ENCODE peak calls at places on chromosome 15, in six cellular contexts. B is IMR-90, P is H9, V is mesenchymal stem cell, J is mesendoderm, G is H1. Z is an unnamed sample.

GRCh38 chr15:36130641-36131310 is 448.6 kb upstream of the CDIN1 start:
- DNase-seq in B (no peak), J (no peak), V (no peak), P (no peak), G (no peak), Z (no peak)

GRCh38 chr15:91135201-91136130 is 35.4 kb downstream of the SV2B start:
- DNase-seq in P (no peak), J (no peak), V (no peak), B (no peak), G (no peak), Z (no peak)

GRCh38 chr15:35595656-35596055 is 49.7 kb upstream of the DPH6 start:
- DNase-seq in G (no peak), B (no peak), J (no peak), P (no peak), V (peak), Z (no peak)

GRCh38 chr15:88124199-88124598 is 132.3 kb downstream of the NTRK3 start:
- DNase-seq in G (no peak), J (peak), B (no peak), P (no peak), V (no peak), Z (no peak)

GRCh38 chr15:20356444-20357138 is 185.0 kb downstream of the GOLGA6L6 start:
- DNase-seq in P (peak), J (peak), V (peak), B (no peak), G (no peak), Z (peak)

GRCh38 chr15:38745136-38745535 is 180.5 kb upstream of the RASGRP1 start:
- DNase-seq in B (peak), G (no peak), J (no peak), P (no peak), V (peak), Z (no peak)

GRCh38 chr15:49361370-49361769 is 61.7 kb upstream of the FGF7 start:
- DNase-seq in P (no peak), B (no peak), J (no peak), G (no peak), V (no peak), Z (no peak)

GRCh38 chr15:77030928-77031375 is 36.0 kb downstream of the PSTPIP1 start:
- DNase-seq in V (no peak), B (no peak), G (no peak), P (peak), J (no peak), Z (no peak)

GRCh38 chr15:26767169-26767670 is 5.6 kb downstream of the GABRB3 start:
- DNase-seq in P (peak), V (no peak), B (no peak), G (peak), J (peak), Z (peak)

GRCh38 chr15:90035095-90035834 is 34.1 kb downstream of the ZNF710 start:
- DNase-seq in V (peak), P (no peak), B (peak), G (no peak), J (peak), Z (no peak)

GRCh38 chr15:63203451-63204090 is 14.2 kb downstream of the RAB8B start:
- DNase-seq in P (no peak), J (no peak), G (no peak), B (peak), V (no peak), Z (no peak)

GRCh38 chr15:25891108-25891507 is 28.0 kb upstream of the ATP10A start:
- DNase-seq in V (no peak), J (no peak), P (no peak), G (no peak), B (no peak), Z (no peak)

DNA sequence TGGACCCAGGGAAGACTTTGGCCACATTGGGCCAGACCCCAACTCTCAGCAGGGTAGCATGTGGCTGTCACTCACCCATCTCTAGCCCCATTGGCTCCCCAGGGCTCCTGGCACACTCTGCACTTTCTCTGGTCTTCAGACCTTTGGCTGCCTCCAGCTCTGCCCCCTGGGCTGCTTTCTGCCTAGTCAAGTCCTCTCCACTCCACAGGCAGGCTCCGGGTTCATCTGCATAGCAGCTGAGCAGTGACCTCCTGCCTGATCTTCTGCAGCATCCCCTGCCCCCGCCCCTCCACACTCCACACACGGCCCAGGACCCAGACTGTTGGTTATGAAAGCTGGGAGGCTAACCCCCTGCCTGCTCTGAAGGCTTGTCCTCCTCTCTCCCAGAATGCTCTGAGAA is 8.4 kb upstream of the C15orf39 start:
- DNase-seq in B (no peak), P (no peak), J (no peak), V (no peak), G (no peak), Z (no peak)
- H2BK15ac ChIP-seq in B (no peak), P (no peak), J (no peak), V (no peak), G (peak), Z (no peak)

DNA sequence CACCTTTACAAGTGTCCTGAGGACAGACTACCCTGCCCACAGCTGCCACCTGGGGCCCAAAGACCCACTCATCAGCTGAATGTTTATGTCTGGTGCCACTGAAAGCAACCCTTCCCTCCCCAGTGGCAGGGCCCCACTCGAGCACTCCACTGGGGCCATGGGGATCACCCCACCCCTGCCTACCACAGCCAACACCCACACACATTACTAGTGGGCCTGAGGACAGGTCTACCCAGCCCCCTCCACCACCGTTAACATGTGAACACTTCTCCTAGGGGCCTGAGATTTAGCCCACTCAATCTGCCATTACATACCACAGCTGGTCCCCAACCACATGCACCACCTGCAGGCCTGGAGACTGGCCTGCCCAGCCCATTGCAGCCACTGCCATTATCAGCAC is 52.3 kb downstream of the ADAM10 start:
- DNase-seq in G (no peak), V (no peak), P (no peak), J (no peak), B (no peak), Z (no peak)
- H3K27ac ChIP-seq in G (no peak), V (no peak), P (no peak), J (no peak), B (no peak), Z (no peak)

GRCh38 chr15:85725564-85725963 is 69.2 kb downstream of the KLHL25 start:
- DNase-seq in B (no peak), G (no peak), V (peak), P (no peak), J (no peak), Z (no peak)

GRCh38 chr15:85733415-85733814 is 61.3 kb downstream of the KLHL25 start:
- DNase-seq in B (no peak), V (no peak), G (no peak), P (no peak), J (no peak), Z (no peak)

GRCh38 chr15:85726446-85726845 is 68.3 kb downstream of the KLHL25 start:
- DNase-seq in P (no peak), V (no peak), B (no peak), G (no peak), J (no peak), Z (no peak)

GRCh38 chr15:85727068-85727467 is 67.7 kb downstream of the KLHL25 start:
- DNase-seq in V (peak), P (no peak), G (no peak), J (no peak), B (no peak), Z (no peak)

DNA sequence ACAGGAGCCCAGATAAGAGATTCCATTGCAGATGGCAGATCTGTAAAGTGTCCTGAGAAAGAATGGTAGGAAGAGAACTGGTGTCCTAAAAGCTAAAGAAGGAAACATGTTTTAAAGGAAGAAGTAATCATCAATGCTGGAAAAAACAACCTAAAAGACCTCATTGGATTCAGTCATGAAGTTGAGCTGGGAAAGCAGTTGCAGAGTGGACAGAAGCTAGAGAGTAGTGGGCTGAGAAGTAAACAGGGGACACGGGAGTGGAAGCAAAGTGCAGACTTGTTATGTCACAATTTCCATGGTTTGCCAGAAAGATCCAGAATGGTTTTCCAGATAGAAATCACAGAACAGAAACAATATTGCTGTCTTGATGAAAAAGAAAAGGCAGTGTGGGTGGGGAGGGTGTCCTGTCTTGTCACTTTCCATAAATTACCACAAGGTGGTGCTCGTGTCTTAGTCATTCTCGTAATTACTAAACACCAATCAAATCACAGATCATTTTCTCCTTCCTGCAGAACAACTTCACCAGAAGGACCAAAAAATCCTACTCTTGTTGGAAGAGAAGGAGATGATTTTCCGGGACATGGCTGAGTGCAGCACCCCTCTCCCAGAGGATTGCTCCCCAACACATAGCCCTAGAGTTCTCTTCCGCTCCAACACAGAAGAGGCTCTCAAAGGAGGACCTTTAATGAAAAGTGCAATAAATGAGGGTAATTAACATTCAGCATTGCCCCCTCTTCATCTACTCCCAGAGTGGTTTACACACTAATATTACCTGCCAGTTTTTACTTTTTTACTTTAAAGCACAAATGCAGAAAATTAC is 64.5 kb downstream of the KLHL25 start:
- DNase-seq in B (peak), P (no peak), V (peak), J (peak), G (no peak), Z (peak)
- H2BK15ac ChIP-seq in B (no peak), P (no peak), V (no peak), J (no peak), G (no peak), Z (no peak)

DNA sequence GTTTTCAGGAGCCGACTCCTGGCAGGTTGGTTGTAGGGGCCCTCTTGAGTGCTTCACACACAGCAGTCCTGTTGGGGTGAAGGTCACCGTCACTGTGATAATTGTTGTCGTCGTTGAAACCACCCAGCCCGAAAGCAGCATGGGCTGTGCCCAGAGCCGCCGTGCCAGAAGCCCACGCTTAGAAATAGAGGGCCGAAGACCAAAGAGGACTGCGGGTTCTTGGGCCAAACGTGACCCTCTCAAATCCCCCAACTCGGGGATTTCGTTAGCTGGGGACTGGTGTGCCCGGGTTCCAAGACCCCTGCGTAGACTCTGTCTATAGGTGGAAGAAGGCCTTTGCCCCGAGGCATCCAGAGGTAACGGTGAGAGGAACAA is 7.5 kb upstream of the ADAMTS17 start:
- DNase-seq in B (no peak), P (no peak), G (no peak), V (no peak), J (no peak), Z (no peak)
- H3K27ac ChIP-seq in B (no peak), P (no peak), G (no peak), V (no peak), J (no peak), Z (no peak)

GRCh38 chr15:40942865-40943264 is 10.4 kb upstream of the CHAC1 start:
- DNase-seq in B (no peak), V (no peak), P (no peak), J (no peak), G (no peak), Z (no peak)
- H2BK15ac ChIP-seq in B (peak), V (peak), P (no peak), J (no peak), G (peak), Z (no peak)

DNA sequence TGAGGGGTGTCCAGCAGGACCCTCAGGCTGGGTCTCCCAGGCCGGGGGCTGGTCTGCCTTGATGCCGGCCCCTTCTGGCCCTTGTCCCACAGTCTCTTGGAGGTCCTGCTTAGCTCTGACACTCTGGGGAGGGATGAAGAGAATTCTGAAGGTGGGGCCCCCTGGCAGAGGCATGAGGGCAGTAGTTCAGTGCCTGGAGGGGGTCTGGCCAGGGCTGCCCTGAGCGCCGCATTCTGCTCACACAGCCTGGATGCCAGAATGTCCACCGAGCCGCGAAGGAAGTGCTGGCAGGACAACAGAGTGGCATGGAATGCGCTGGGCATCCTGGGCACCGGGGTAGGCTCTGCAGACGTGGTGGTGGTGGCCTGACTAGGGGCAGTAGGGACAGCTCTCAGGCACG is 55.5 kb downstream of the SMAD6 start:
- DNase-seq in G (no peak), B (no peak), J (no peak), V (no peak), P (no peak), Z (no peak)
- H3K27ac ChIP-seq in G (no peak), B (no peak), J (no peak), V (no peak), P (no peak), Z (no peak)

GRCh38 chr15:60062826-60063225 is 58.7 kb downstream of the FOXB1 start:
- DNase-seq in P (no peak), V (no peak), B (peak), J (no peak), G (no peak), Z (no peak)
- H2BK15ac ChIP-seq in P (no peak), V (no peak), B (no peak), J (no peak), G (no peak), Z (no peak)

DNA sequence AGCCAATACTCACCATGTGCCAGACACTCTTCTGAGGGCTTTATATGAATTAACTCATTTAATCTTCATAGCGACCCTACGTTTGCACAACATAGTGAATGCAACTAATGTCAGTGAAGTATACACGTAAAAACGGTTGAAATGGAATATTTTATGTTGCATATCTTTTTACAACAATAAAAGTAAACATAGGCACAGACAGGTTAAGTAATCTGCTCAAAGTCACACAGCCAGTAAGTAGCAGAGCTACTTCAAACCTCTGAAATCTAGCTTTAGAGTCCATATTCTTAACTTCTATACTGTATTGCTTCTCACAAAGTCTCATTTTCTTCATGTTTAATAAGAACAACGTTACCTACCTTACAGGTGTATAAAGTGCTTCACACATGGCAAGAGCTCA is 1.6 kb downstream of the SEC11A start:
- DNase-seq in V (no peak), J (no peak), P (no peak), G (no peak), B (no peak), Z (no peak)
- H3K27ac ChIP-seq in V (no peak), J (no peak), P (no peak), G (no peak), B (no peak), Z (no peak)

DNA sequence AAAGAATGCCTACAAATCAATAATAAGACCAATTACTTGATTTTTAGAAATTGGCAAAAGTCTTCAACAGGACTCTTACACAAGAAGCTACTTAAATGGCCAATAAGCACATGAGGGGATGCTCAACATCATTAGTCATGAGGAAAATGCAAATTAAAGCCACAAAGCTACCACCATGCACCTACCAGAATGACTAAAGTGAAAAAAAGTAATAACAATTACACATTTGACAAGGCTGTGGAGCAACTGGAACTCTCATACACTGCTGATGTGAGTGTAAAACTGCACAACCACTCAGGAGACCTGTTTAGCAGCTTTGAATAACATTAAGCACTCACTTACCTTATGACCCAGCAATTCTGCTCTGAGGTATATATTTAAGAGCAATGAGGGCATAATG is 68.4 kb downstream of the PPCDC start:
- DNase-seq in G (no peak), J (no peak), B (no peak), P (no peak), V (no peak), Z (no peak)
- H2BK15ac ChIP-seq in G (no peak), J (no peak), B (no peak), P (no peak), V (no peak), Z (no peak)

DNA sequence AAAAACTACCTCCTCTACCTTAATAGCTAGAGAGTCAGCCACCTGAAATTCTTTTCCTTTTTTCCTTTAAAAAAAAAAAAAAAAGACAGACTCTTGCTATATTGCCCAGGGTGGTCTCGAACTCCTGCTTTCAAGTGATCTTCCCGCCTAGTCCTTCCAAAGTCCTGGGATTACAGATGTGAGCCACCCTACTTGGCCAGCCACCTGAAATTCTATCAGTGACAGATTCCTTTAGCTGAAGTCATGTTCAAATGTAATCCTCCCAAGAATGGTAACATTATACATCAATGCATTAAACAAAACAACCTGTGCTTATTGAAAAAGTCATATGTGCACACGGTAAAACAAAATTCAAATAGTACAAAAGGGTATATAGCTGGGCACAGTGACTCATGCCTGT is 51.8 kb upstream of the ATOSA start:
- DNase-seq in B (no peak), V (no peak), G (no peak), P (no peak), J (no peak), Z (no peak)
- H3K27ac ChIP-seq in B (no peak), V (no peak), G (no peak), P (no peak), J (no peak), Z (no peak)